ENCODE peak calls at places on chromosomes 5 and 9, in seven cellular contexts. R, S, N, G, E, D and M are unnamed samples.

GRCh38 chr9:89425024-89425805 is 72.7 kb downstream of the SEMA4D start:
- DNase-seq in R (no peak), S (no peak), N (no peak), G (no peak), E (no peak), D (no peak), M (no peak)

GRCh38 chr9:30198463-30199309 is 2185.8 kb upstream of the ACO1 start:
- DNase-seq in R (peak; percentile 68), S (no peak), N (no peak), G (no peak), E (no peak), D (no peak), M (no peak)

GRCh38 chr9:84153885-84154284 is 173.3 kb downstream of the RMI1 start:
- DNase-seq in R (no peak), S (no peak), N (no peak), G (peak; percentile 41), E (peak; percentile 74), D (peak; percentile 13), M (no peak)

GRCh38 chr9:127966416-127967150 is 14.2 kb downstream of the EEIG1 start:
- DNase-seq in R (peak; percentile 63), S (no peak), N (no peak), G (peak; percentile 72), E (no peak), D (no peak), M (no peak)

GRCh38 chr5:138752341-138752950 is 779 bp upstream of the CTNNA1 start:
- DNase-seq in R (no peak), S (no peak), N (peak; percentile 32), G (no peak), E (no peak), D (peak; percentile 48), M (peak; percentile 16)

GRCh38 chr9:121651295-121652036 is at the start of gene DAB2IP:
- DNase-seq in R (peak; percentile 25), S (no peak), N (no peak), G (peak; percentile 69), E (peak; percentile 10), D (no peak), M (no peak)

GRCh38 chr5:6581559-6582426 is 51.1 kb downstream of the NSUN2 start:
- DNase-seq in R (no peak), S (no peak), N (no peak), G (no peak), E (no peak), D (no peak), M (no peak)

GRCh38 chr5:172776235-172776594 is 5.2 kb upstream of the DUSP1 start:
- DNase-seq in R (no peak), S (no peak), N (no peak), G (no peak), E (no peak), D (no peak), M (no peak)

GRCh38 chr9:132572921-132573320 is 9.5 kb upstream of the BARHL1 start:
- DNase-seq in R (no peak), S (no peak), N (no peak), G (no peak), E (peak; percentile 39), D (no peak), M (no peak)